ENCODE peak calls at places on chromosome 21, in seven cellular contexts. C, P, M, A, E, T and L are unnamed samples.

GRCh38 chr21:42308914-42309752 is 6.1 kb downstream of the TFF3 start:
- DNase-seq in C (peak; percentile 44), E (no peak), T (no peak), M (no peak), P (no peak), A (no peak), L (no peak)

GRCh38 chr21:37937668-37938067 is 21.4 kb upstream of the KCNJ6 start:
- DNase-seq in A (no peak), C (no peak), T (no peak), E (no peak), M (no peak), P (no peak), L (no peak)

GRCh38 chr21:32978346-32979270 is 47.1 kb upstream of the OLIG2 start:
- DNase-seq in C (no peak), A (no peak), T (no peak), M (no peak), P (no peak), E (no peak), L (no peak)

GRCh38 chr21:21007606-21008005 is 9.4 kb downstream of the NCAM2 start:
- DNase-seq in C (no peak), P (no peak), E (no peak), A (peak; percentile 34), T (peak; percentile 52), M (no peak), L (no peak)

GRCh38 chr21:34606051-34606450 is 8.9 kb downstream of the RCAN1 start:
- DNase-seq in E (no peak), P (no peak), M (no peak), T (no peak), C (peak; percentile 19), A (no peak), L (no peak)

GRCh38 chr21:36169465-36170128 is 13.0 kb downstream of the DOP1B start:
- DNase-seq in A (no peak), T (no peak), M (peak; percentile 32), C (peak; percentile 33), P (no peak), E (no peak), L (no peak)

GRCh38 chr21:36976882-36977651 is 10.6 kb upstream of the HLCS start:
- DNase-seq in P (no peak), A (peak; percentile 75), T (peak; percentile 18), C (peak; percentile 90), E (peak; percentile 83), M (peak; percentile 61), L (peak; percentile 60)

GRCh38 chr21:36729301-36729970 is 30.5 kb downstream of the SIM2 start:
- DNase-seq in M (peak; percentile 14), A (no peak), P (no peak), T (no peak), C (no peak), E (no peak), L (no peak)

GRCh38 chr21:27155130-27155500 is 188.2 kb upstream of the ADAMTS5 start:
- DNase-seq in M (no peak), E (no peak), T (no peak), P (no peak), A (no peak), C (no peak), L (no peak)

GRCh38 chr21:24826822-24827221 is 780.5 kb downstream of the MRPL39 start:
- DNase-seq in E (no peak), M (no peak), P (no peak), T (no peak), C (no peak), A (no peak), L (no peak)

GRCh38 chr21:42306366-42307035 is 8.7 kb downstream of the TFF3 start:
- DNase-seq in C (no peak), A (no peak), P (no peak), T (no peak), M (no peak), E (no peak), L (no peak)

GRCh38 chr21:21196087-21196486 is 197.9 kb downstream of the NCAM2 start:
- DNase-seq in E (no peak), T (no peak), P (no peak), C (no peak), M (no peak), A (peak; percentile 39), L (no peak)

GRCh38 chr21:27365394-27365793 is 398.5 kb upstream of the ADAMTS5 start:
- DNase-seq in P (no peak), E (no peak), T (no peak), C (no peak), M (no peak), A (peak; percentile 76), L (no peak)

GRCh38 chr21:40227111-40227510 is 359.9 kb downstream of the PCP4 start:
- DNase-seq in E (no peak), T (peak; percentile 15), P (no peak), A (no peak), C (no peak), M (no peak), L (no peak)

GRCh38 chr21:16419188-16419874 is 689.5 kb downstream of the USP25 start:
- DNase-seq in A (peak; percentile 57), E (no peak), P (no peak), T (no peak), C (peak; percentile 2), M (no peak), L (no peak)
- H2BK120ac ChIP-seq in A (no peak overlapping the region), E (no peak overlapping the region), P (no peak overlapping the region), T (no peak overlapping the region), C (no peak overlapping the region), M (no peak overlapping the region), L (no peak overlapping the region)

GRCh38 chr21:38984982-38985422 is 179.3 kb downstream of the ETS2 start:
- DNase-seq in C (no peak), E (peak; percentile 31), M (no peak), T (no peak), A (peak; percentile 86), P (no peak), L (no peak)

GRCh38 chr21:38988211-38989096 is 182.7 kb downstream of the ETS2 start:
- DNase-seq in A (no peak), E (peak; percentile 14), C (no peak), T (no peak), M (no peak), P (no peak), L (no peak)

GRCh38 chr21:38985423-38986378 is 180.0 kb downstream of the ETS2 start:
- DNase-seq in E (peak; percentile 60), P (no peak), T (no peak), M (no peak), C (no peak), A (peak; percentile 93), L (no peak)

GRCh38 chr21:38987551-38988210 is 182.0 kb downstream of the ETS2 start:
- DNase-seq in A (no peak), C (no peak), P (no peak), T (no peak), E (peak; percentile 53), M (no peak), L (no peak)

GRCh38 chr21:38986460-38987395 is 181.0 kb downstream of the ETS2 start:
- DNase-seq in T (no peak), E (no peak), A (no peak), C (no peak), P (no peak), M (no peak), L (no peak)
- H3K9ac ChIP-seq in T (no peak overlapping the region), E (no peak overlapping the region), A (no peak overlapping the region), C (no peak overlapping the region), P (no peak overlapping the region), M (no peak overlapping the region), L (no peak overlapping the region)

GRCh38 chr21:45448283-45448809 is 43.4 kb downstream of the COL18A1 start:
- DNase-seq in M (no peak), P (no peak), A (no peak), C (no peak), T (no peak), E (no peak), L (no peak)
- H2AK5ac ChIP-seq in M (no peak overlapping the region), P (no peak overlapping the region), A (peak overlapping the region; percentile 10), C (no peak overlapping the region), T (no peak overlapping the region), E (no peak overlapping the region), L (no peak overlapping the region)

GRCh38 chr21:17146426-17146825 is 366.4 kb upstream of the CXADR start:
- DNase-seq in C (peak; percentile 29), A (no peak), P (no peak), E (no peak), M (no peak), T (no peak), L (no peak)
- H2BK120ac ChIP-seq in C (no peak overlapping the region), A (no peak overlapping the region), P (no peak overlapping the region), E (no peak overlapping the region), M (no peak overlapping the region), T (no peak overlapping the region), L (no peak overlapping the region)